ENCODE peak calls at places on chromosomes 6 and 20, in four cellular contexts. V is lower lobe of right lung, W is neural progenitor cell, E is PC-9. U is an unnamed sample. For H3K4me1 and H3K27me3, the result is how much of the 10 kb centered on the place peaks cover.

GRCh38 chr6:225121-225721 is 67.1 kb upstream of the DUSP22 start:
- DNase-seq in V (peak), W (no peak), E (peak), U (peak)

GRCh38 chr20:37346526-37347346 is 796 bp downstream of the SRC start:
- DNase-seq in V (no peak), W (peak), E (no peak), U (peak)

GRCh38 chr20:43771791-43772190 is 45.0 kb upstream of the GTSF1L start:
- DNase-seq in V (no peak), W (no peak), E (no peak), U (no peak)

GRCh38 chr6:56314683-56315523 is 67.5 kb upstream of the COL21A1 start:
- DNase-seq in V (no peak), W (peak), E (peak), U (no peak)

GRCh38 chr6:38612386-38612965 is 27.3 kb downstream of the BTBD9 start:
- DNase-seq in V (no peak), W (no peak), E (no peak), U (no peak)

GRCh38 chr6:98946877-98947410 is 802 bp downstream of the FBXL4 start:
- DNase-seq in V (peak), W (peak), E (peak), U (peak)

GRCh38 chr20:53190225-53190624 is 218.1 kb downstream of the TSHZ2 start:
- DNase-seq in V (no peak), W (no peak), E (no peak), U (no peak)

GRCh38 chr6:170049641-170050491 is 241.0 kb downstream of the DLL1 start:
- DNase-seq in V (peak), W (no peak), E (no peak), U (peak)

GRCh38 chr6:81241126-81241525 is 511.4 kb downstream of the TENT5A start:
- DNase-seq in V (no peak), W (no peak), E (no peak), U (no peak)

GRCh38 chr6:163944897-163945296 is 530.4 kb downstream of the QKI start:
- DNase-seq in V (no peak), W (peak), E (no peak), U (no peak)

GRCh38 chr6:163943647-163944395 is 529.3 kb downstream of the QKI start:
- DNase-seq in V (no peak), W (peak), E (no peak), U (peak)

GRCh38 chr6:163946437-163946836 is 531.9 kb downstream of the QKI start:
- DNase-seq in V (no peak), W (no peak), E (no peak), U (peak)

GRCh38 chr6:163947276-163947675 is 532.8 kb downstream of the QKI start:
- DNase-seq in V (no peak), W (no peak), E (no peak), U (no peak)

GRCh38 chr6:163945813-163946212 is 531.3 kb downstream of the QKI start:
- DNase-seq in V (no peak), W (no peak), E (no peak), U (no peak)
- H3K4me3 ChIP-seq in V (no peak), W (no peak), E (no peak), U (no peak)

DNA sequence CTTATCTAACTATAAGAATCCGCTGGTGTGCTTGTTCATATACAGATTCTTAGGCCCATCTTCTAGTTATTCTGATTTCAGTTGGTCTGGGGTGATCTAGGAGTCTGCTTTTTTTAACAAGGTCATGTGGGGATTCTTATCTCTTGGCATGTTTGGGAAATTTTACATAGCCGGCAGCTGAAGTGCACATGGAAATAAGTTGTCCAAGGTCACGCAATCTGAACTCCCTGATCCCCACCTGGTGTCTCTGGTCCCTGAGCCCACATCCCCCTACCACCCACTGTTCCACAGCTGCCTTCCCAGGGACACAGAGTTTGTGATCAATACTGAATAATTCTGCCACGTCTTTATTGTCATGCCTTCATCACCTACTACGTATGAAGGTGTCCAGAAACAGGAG is 90.8 kb downstream of the SSR1 start:
- DNase-seq in V (no peak), W (no peak), E (no peak), U (no peak)
- H3K4me1 ChIP-seq in V (under half), W (under half), E (under half), U (under half)

GRCh38 chr20:61046721-61047351 is 205.2 kb upstream of the CDH4 start:
- DNase-seq in V (no peak), W (no peak), E (no peak), U (no peak)
- H3K27me3 ChIP-seq in V (under half), W (under half), E (under half), U (under half)

GRCh38 chr6:146910611-146911010 is 293.6 kb upstream of the STXBP5 start:
- DNase-seq in V (no peak), W (no peak), E (no peak), U (no peak)

GRCh38 chr6:146911635-146912034 is 292.6 kb upstream of the STXBP5 start:
- DNase-seq in V (no peak), W (no peak), E (no peak), U (no peak)

GRCh38 chr6:146913842-146914562 is 290.2 kb upstream of the STXBP5 start:
- DNase-seq in V (peak), W (peak), E (peak), U (peak)

GRCh38 chr6:146914563-146915483 is 289.4 kb upstream of the STXBP5 start:
- DNase-seq in V (no peak), W (no peak), E (peak), U (peak)

GRCh38 chr6:146912730-146913680 is 291.2 kb upstream of the STXBP5 start:
- DNase-seq in V (no peak), W (no peak), E (no peak), U (no peak)
- H3K4me3 ChIP-seq in V (no peak), W (no peak), E (peak), U (no peak)

GRCh38 chr6:36665180-36665579 is 13.3 kb upstream of the CDKN1A start:
- DNase-seq in V (no peak), W (no peak), E (no peak), U (no peak)

GRCh38 chr6:36670271-36670670 is 8.2 kb upstream of the CDKN1A start:
- DNase-seq in V (no peak), W (no peak), E (no peak), U (no peak)

GRCh38 chr6:36663504-36664446 is 14.7 kb upstream of the CDKN1A start:
- DNase-seq in V (no peak), W (no peak), E (no peak), U (no peak)

GRCh38 chr6:36668601-36669390 is 9.7 kb upstream of the CDKN1A start:
- DNase-seq in V (no peak), W (no peak), E (no peak), U (no peak)

GRCh38 chr6:36666726-36667591 is 11.6 kb upstream of the CDKN1A start:
- DNase-seq in V (peak), W (peak), E (peak), U (peak)
- H3K4me1 ChIP-seq in V (under half), W (under half), E (under half), U (under half)

GRCh38 chr6:136920216-136920857 is 1.8 kb upstream of the SLC35D3 start:
- DNase-seq in V (no peak), W (peak), E (no peak), U (no peak)

GRCh38 chr6:136922680-136922996 is 537 bp downstream of the SLC35D3 start:
- DNase-seq in V (no peak), W (no peak), E (no peak), U (no peak)

GRCh38 chr6:136921936-136922679 is at the start of gene SLC35D3:
- DNase-seq in V (peak), W (peak), E (no peak), U (peak)

GRCh38 chr6:136921521-136921935 is 573 bp upstream of the SLC35D3 start:
- DNase-seq in V (peak), W (peak), E (no peak), U (peak)

GRCh38 chr6:136920858-136921520 is 1.1 kb upstream of the SLC35D3 start:
- DNase-seq in V (no peak), W (peak), E (no peak), U (peak)
- H3K27me3 ChIP-seq in V (half or more), W (half or more), E (under half), U (under half)

DNA sequence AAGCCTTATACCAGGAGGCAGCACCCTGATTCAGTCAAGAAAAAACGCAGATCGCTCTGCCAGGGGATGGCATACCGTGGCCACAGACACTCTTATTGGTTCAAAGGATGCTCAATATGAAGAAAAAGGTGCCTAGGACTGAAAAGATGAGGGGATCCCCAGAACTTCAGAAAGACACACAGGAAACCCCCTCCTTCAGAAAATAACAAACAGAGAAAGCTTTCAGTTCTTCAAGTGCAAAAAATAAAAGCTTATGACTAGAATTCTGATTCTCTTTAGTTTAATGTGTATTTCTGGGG is 17.7 kb upstream of the MYB start:
- DNase-seq in V (no peak), W (no peak), E (no peak), U (no peak)
- H3K4me3 ChIP-seq in V (no peak), W (no peak), E (no peak), U (no peak)

GRCh38 chr6:42510795-42511194 is 53.0 kb upstream of the UBR2 start:
- DNase-seq in V (no peak), W (no peak), E (no peak), U (no peak)
- H3K4me1 ChIP-seq in V (under half), W (under half), E (under half), U (under half)

GRCh38 chr20:56860413-56860812 is 231.3 kb downstream of the TFAP2C start:
- DNase-seq in V (no peak), W (no peak), E (no peak), U (no peak)

GRCh38 chr20:56861590-56861989 is 232.5 kb downstream of the TFAP2C start:
- DNase-seq in V (no peak), W (peak), E (no peak), U (no peak)

GRCh38 chr20:56855693-56856092 is 226.6 kb downstream of the TFAP2C start:
- DNase-seq in V (no peak), W (no peak), E (no peak), U (no peak)

GRCh38 chr20:56859751-56860366 is 230.8 kb downstream of the TFAP2C start:
- DNase-seq in V (no peak), W (peak), E (no peak), U (no peak)

GRCh38 chr20:56859039-56859750 is 230.1 kb downstream of the TFAP2C start:
- DNase-seq in V (no peak), W (no peak), E (no peak), U (no peak)
- H3K27me3 ChIP-seq in V (under half), W (under half), E (under half), U (under half)

GRCh38 chr6:106886922-106887797 is 87.4 kb downstream of the CD24 start:
- DNase-seq in V (no peak), W (peak), E (no peak), U (no peak)

GRCh38 chr6:106892186-106892585 is 82.3 kb downstream of the CD24 start:
- DNase-seq in V (no peak), W (no peak), E (no peak), U (no peak)

GRCh38 chr6:106889692-106890091 is 84.8 kb downstream of the CD24 start:
- DNase-seq in V (no peak), W (no peak), E (no peak), U (no peak)

GRCh38 chr6:106886444-106886843 is 88.1 kb downstream of the CD24 start:
- DNase-seq in V (no peak), W (no peak), E (no peak), U (no peak)

GRCh38 chr6:106890447-106890846 is 84.1 kb downstream of the CD24 start:
- DNase-seq in V (no peak), W (no peak), E (no peak), U (no peak)
- H3K4me3 ChIP-seq in V (no peak), W (no peak), E (no peak), U (no peak)

U was measured in right cardiac atrium.